ENCODE peak calls at places on chromosomes 5 and 9, in nine cellular contexts. One of them, this sample, is unnamed.

GRCh38 chr5:34959323-34959722 is 30.0 kb downstream of the DNAJC21 start:
- DNase-seq in stomach: no peak
- DNase-seq in HFF-Myc: peak; percentile 35
- DNase-seq in A549: no peak
- DNase-seq in foreskin fibroblast: peak; percentile 29
- DNase-seq in cardiac muscle cell: no peak
- DNase-seq in small intestine: no peak
- DNase-seq in CD8-positive, alpha-beta T cell: no peak
- DNase-seq in choroid plexus epithelial cell: peak; percentile 93
- DNase-seq in this sample: no peak

GRCh38 chr9:16012621-16013020 is 459.8 kb downstream of the CCDC171 start:
- DNase-seq in stomach: no peak
- DNase-seq in CD8-positive, alpha-beta T cell: no peak
- DNase-seq in choroid plexus epithelial cell: peak; percentile 40
- DNase-seq in foreskin fibroblast: peak; percentile 40
- DNase-seq in small intestine: no peak
- DNase-seq in cardiac muscle cell: no peak
- DNase-seq in A549: peak; percentile 47
- DNase-seq in HFF-Myc: no peak
- DNase-seq in this sample: no peak

GRCh38 chr5:151820903-151821302 is 49.1 kb downstream of the G3BP1 start:
- DNase-seq in CD8-positive, alpha-beta T cell: no peak
- DNase-seq in stomach: no peak
- DNase-seq in A549: no peak
- DNase-seq in small intestine: peak; percentile 20
- DNase-seq in choroid plexus epithelial cell: no peak
- DNase-seq in cardiac muscle cell: peak; percentile 50
- DNase-seq in foreskin fibroblast: no peak
- DNase-seq in HFF-Myc: no peak
- DNase-seq in this sample: no peak

GRCh38 chr5:62582198-62582597 is 3.6 kb downstream of the LRRC70 start:
- DNase-seq in cardiac muscle cell: no peak
- DNase-seq in stomach: no peak
- DNase-seq in foreskin fibroblast: no peak
- DNase-seq in A549: no peak
- DNase-seq in HFF-Myc: no peak
- DNase-seq in CD8-positive, alpha-beta T cell: no peak
- DNase-seq in choroid plexus epithelial cell: no peak
- DNase-seq in small intestine: no peak
- DNase-seq in this sample: no peak

GRCh38 chr5:74595143-74595915 is 45.2 kb downstream of the ENC1 start:
- DNase-seq in stomach: no peak
- DNase-seq in choroid plexus epithelial cell: peak; percentile 97
- DNase-seq in HFF-Myc: peak; percentile 22
- DNase-seq in A549: peak; percentile 49
- DNase-seq in foreskin fibroblast: peak; percentile 20
- DNase-seq in small intestine: peak; percentile 76
- DNase-seq in cardiac muscle cell: peak; percentile 79
- DNase-seq in CD8-positive, alpha-beta T cell: no peak
- DNase-seq in this sample: peak; percentile 89

GRCh38 chr5:13739462-13739861 is 205.0 kb downstream of the DNAH5 start:
- DNase-seq in HFF-Myc: no peak
- DNase-seq in foreskin fibroblast: no peak
- DNase-seq in choroid plexus epithelial cell: no peak
- DNase-seq in A549: no peak
- DNase-seq in cardiac muscle cell: no peak
- DNase-seq in small intestine: no peak
- DNase-seq in stomach: no peak
- DNase-seq in CD8-positive, alpha-beta T cell: no peak
- DNase-seq in this sample: no peak

GRCh38 chr5:117102591-117102990 is 528.0 kb upstream of the SEMA6A start:
- DNase-seq in stomach: no peak
- DNase-seq in foreskin fibroblast: no peak
- DNase-seq in choroid plexus epithelial cell: no peak
- DNase-seq in small intestine: no peak
- DNase-seq in cardiac muscle cell: no peak
- DNase-seq in A549: no peak
- DNase-seq in CD8-positive, alpha-beta T cell: no peak
- DNase-seq in HFF-Myc: no peak
- DNase-seq in this sample: no peak

GRCh38 chr9:134562146-134562753 is 79.4 kb upstream of the COL5A1 start:
- DNase-seq in CD8-positive, alpha-beta T cell: no peak
- DNase-seq in HFF-Myc: no peak
- DNase-seq in choroid plexus epithelial cell: no peak
- DNase-seq in A549: no peak
- DNase-seq in stomach: no peak
- DNase-seq in foreskin fibroblast: no peak
- DNase-seq in small intestine: no peak
- DNase-seq in cardiac muscle cell: no peak
- DNase-seq in this sample: no peak

GRCh38 chr5:61228691-61229280 is 66.5 kb upstream of the SMIM15 start:
- DNase-seq in HFF-Myc: no peak
- DNase-seq in small intestine: no peak
- DNase-seq in stomach: no peak
- DNase-seq in choroid plexus epithelial cell: peak; percentile 61
- DNase-seq in foreskin fibroblast: peak; percentile 8
- DNase-seq in cardiac muscle cell: no peak
- DNase-seq in CD8-positive, alpha-beta T cell: no peak
- DNase-seq in A549: no peak
- DNase-seq in this sample: no peak

GRCh38 chr9:89047667-89048066 is 56.4 kb downstream of the S1PR3 start:
- DNase-seq in choroid plexus epithelial cell: no peak
- DNase-seq in stomach: no peak
- DNase-seq in HFF-Myc: no peak
- DNase-seq in A549: no peak
- DNase-seq in foreskin fibroblast: no peak
- DNase-seq in small intestine: no peak
- DNase-seq in CD8-positive, alpha-beta T cell: no peak
- DNase-seq in cardiac muscle cell: no peak
- DNase-seq in this sample: no peak

GRCh38 chr5:145495741-145496140 is 339.4 kb downstream of the PRELID2 start:
- DNase-seq in choroid plexus epithelial cell: peak; percentile 94
- DNase-seq in cardiac muscle cell: no peak
- DNase-seq in HFF-Myc: peak; percentile 37
- DNase-seq in small intestine: peak; percentile 72
- DNase-seq in A549: peak; percentile 41
- DNase-seq in CD8-positive, alpha-beta T cell: no peak
- DNase-seq in stomach: peak; percentile 53
- DNase-seq in foreskin fibroblast: peak; percentile 74
- DNase-seq in this sample: no peak

GRCh38 chr5:142499591-142500384 is 175.0 kb upstream of the SPRY4 start:
- DNase-seq in CD8-positive, alpha-beta T cell: no peak
- DNase-seq in HFF-Myc: no peak
- DNase-seq in A549: no peak
- DNase-seq in small intestine: peak; percentile 47
- DNase-seq in foreskin fibroblast: no peak
- DNase-seq in cardiac muscle cell: no peak
- DNase-seq in choroid plexus epithelial cell: no peak
- DNase-seq in stomach: no peak
- DNase-seq in this sample: no peak

GRCh38 chr5:9380108-9380507 is 165.8 kb downstream of the SEMA5A start:
- DNase-seq in choroid plexus epithelial cell: peak; percentile 20
- DNase-seq in stomach: no peak
- DNase-seq in A549: no peak
- DNase-seq in cardiac muscle cell: no peak
- DNase-seq in HFF-Myc: no peak
- DNase-seq in CD8-positive, alpha-beta T cell: no peak
- DNase-seq in foreskin fibroblast: no peak
- DNase-seq in small intestine: no peak
- DNase-seq in this sample: peak; percentile 53

GRCh38 chr9:86452194-86452828 is 98.1 kb upstream of the TUT7 start:
- DNase-seq in small intestine: peak; percentile 19
- DNase-seq in CD8-positive, alpha-beta T cell: no peak
- DNase-seq in cardiac muscle cell: no peak
- DNase-seq in choroid plexus epithelial cell: peak; percentile 31
- DNase-seq in foreskin fibroblast: peak; percentile 16
- DNase-seq in A549: no peak
- DNase-seq in stomach: no peak
- DNase-seq in HFF-Myc: no peak
- DNase-seq in this sample: no peak

GRCh38 chr5:84017704-84018240 is 297.1 kb upstream of the HAPLN1 start:
- DNase-seq in HFF-Myc: no peak
- DNase-seq in CD8-positive, alpha-beta T cell: no peak
- DNase-seq in cardiac muscle cell: no peak
- DNase-seq in small intestine: no peak
- DNase-seq in foreskin fibroblast: peak; percentile 7
- DNase-seq in A549: no peak
- DNase-seq in stomach: no peak
- DNase-seq in choroid plexus epithelial cell: peak; percentile 53
- DNase-seq in this sample: no peak

GRCh38 chr9:85534340-85534739 is 207.4 kb downstream of the AGTPBP1 start:
- DNase-seq in stomach: no peak
- DNase-seq in choroid plexus epithelial cell: no peak
- DNase-seq in A549: no peak
- DNase-seq in cardiac muscle cell: no peak
- DNase-seq in HFF-Myc: no peak
- DNase-seq in foreskin fibroblast: no peak
- DNase-seq in CD8-positive, alpha-beta T cell: no peak
- DNase-seq in small intestine: no peak
- DNase-seq in this sample: no peak

DNA sequence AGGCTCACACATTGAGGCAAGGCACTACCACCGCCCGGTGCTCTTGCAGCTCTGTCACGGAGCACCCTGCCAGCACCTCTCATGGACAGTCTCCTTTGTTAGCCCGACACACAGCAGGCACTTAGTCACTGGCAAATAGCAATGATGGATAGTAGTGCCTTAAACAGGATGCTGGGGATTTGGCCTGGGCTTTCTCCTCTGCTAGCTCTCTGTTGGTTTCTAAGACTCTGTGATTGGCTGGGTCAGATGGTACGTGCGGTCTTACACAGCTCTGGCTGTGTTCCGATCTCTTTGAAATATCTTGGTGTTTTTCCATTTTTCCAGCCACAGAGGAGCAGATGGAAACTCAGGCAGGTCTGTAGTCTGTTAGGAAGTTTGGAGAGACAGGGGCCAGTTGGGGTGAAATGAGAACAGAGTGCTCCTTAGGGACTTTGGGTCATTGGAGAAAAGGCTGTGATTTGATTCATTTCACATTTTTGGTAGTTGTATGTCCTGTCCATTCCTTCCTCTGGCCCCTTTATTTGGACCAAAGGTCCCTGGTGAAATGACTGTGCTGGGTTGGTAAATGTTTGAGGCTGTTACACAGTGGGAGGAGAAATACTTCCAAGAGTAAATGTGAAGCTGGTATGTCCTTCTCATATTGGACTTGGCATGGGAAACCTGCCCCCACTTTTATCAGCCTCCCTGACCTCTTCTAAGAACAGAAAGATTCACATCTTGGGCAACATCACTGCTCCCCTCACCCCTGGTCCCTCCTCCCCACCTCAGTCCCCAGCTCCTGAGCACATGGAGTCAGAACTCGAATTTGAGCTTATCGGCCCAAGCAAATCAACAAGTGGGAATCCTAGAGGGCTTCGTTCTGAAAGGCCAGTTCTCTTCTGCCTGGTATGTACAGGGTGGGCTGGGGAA is 3.4 kb downstream of the SMIM3 start:
- DNase-seq in small intestine: no peak
- DNase-seq in CD8-positive, alpha-beta T cell: no peak
- DNase-seq in choroid plexus epithelial cell: peak; percentile 89
- DNase-seq in A549: no peak
- DNase-seq in cardiac muscle cell: no peak
- DNase-seq in foreskin fibroblast: peak; percentile 94
- DNase-seq in stomach: peak; percentile 29
- DNase-seq in HFF-Myc: peak; percentile 94
- DNase-seq in this sample: no peak
- H3K4me3 ChIP-seq in small intestine: no peak overlapping the region
- H3K4me3 ChIP-seq in CD8-positive, alpha-beta T cell: no peak overlapping the region
- H3K4me3 ChIP-seq in choroid plexus epithelial cell: peak overlapping the region; percentile 89
- H3K4me3 ChIP-seq in A549: no peak overlapping the region
- H3K4me3 ChIP-seq in cardiac muscle cell: no peak overlapping the region
- H3K4me3 ChIP-seq in foreskin fibroblast: peak overlapping the region; percentile 88
- H3K4me3 ChIP-seq in stomach: peak overlapping the region; percentile 79
- H3K4me3 ChIP-seq in HFF-Myc: peak overlapping the region; percentile 87
- H3K4me3 ChIP-seq in this sample: no peak overlapping the region

DNA sequence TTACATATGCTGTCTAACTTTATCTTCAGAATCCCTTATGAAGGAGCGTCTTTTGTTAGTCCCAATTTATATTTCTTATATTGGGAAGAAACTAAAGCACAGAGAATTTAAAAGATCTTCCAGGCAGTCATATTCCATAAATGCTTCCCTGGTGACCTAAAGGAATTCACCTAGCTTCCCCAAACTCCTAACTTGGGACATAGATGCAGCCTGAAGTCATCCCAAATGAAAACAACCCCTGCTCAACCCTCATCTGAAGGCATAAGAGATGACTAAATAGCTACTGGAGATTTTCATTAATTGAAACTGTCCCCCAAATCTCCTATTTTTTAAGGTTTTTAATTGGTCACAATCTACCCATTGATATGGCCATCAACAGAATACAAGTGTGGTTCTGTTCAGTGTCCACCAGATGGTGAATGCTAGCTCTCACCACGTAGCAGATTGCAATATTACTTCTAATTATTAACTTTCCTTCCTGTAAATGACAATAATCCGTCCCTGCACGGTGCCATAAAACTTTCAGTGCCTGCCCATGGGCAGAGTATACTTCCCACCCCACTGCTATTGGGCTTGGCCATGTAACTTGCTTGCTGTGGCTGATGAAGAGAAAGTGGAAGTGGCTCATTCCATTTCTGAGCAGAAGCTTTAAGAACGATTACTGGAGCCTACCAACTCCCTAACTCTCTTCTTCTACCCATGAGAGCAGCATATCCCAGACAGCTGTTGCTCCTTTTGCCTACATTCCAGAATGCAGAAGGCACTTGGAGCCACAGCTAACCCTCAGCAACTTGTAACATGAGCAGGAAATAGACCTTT is 18.7 kb downstream of the PRUNE2 start:
- DNase-seq in CD8-positive, alpha-beta T cell: no peak
- DNase-seq in stomach: no peak
- DNase-seq in choroid plexus epithelial cell: no peak
- DNase-seq in foreskin fibroblast: no peak
- DNase-seq in small intestine: peak; percentile 95
- DNase-seq in cardiac muscle cell: no peak
- DNase-seq in A549: no peak
- DNase-seq in HFF-Myc: no peak
- DNase-seq in this sample: no peak
- H3K4me3 ChIP-seq in CD8-positive, alpha-beta T cell: no peak overlapping the region
- H3K4me3 ChIP-seq in stomach: no peak overlapping the region
- H3K4me3 ChIP-seq in choroid plexus epithelial cell: no peak overlapping the region
- H3K4me3 ChIP-seq in foreskin fibroblast: no peak overlapping the region
- H3K4me3 ChIP-seq in small intestine: no peak overlapping the region
- H3K4me3 ChIP-seq in cardiac muscle cell: no peak overlapping the region
- H3K4me3 ChIP-seq in A549: no peak overlapping the region
- H3K4me3 ChIP-seq in HFF-Myc: no peak overlapping the region
- H3K4me3 ChIP-seq in this sample: no peak overlapping the region

GRCh38 chr5:96734871-96735325 is 72.7 kb downstream of the CAST start:
- DNase-seq in stomach: no peak
- DNase-seq in foreskin fibroblast: peak; percentile 53
- DNase-seq in HFF-Myc: no peak
- DNase-seq in cardiac muscle cell: no peak
- DNase-seq in small intestine: no peak
- DNase-seq in choroid plexus epithelial cell: no peak
- DNase-seq in CD8-positive, alpha-beta T cell: no peak
- DNase-seq in A549: no peak
- DNase-seq in this sample: no peak
- H3K4me3 ChIP-seq in stomach: no peak overlapping the region
- H3K4me3 ChIP-seq in foreskin fibroblast: no peak overlapping the region
- H3K4me3 ChIP-seq in HFF-Myc: no peak overlapping the region
- H3K4me3 ChIP-seq in cardiac muscle cell: no peak overlapping the region
- H3K4me3 ChIP-seq in small intestine: no peak overlapping the region
- H3K4me3 ChIP-seq in choroid plexus epithelial cell: no peak overlapping the region
- H3K4me3 ChIP-seq in CD8-positive, alpha-beta T cell: no peak overlapping the region
- H3K4me3 ChIP-seq in A549: no peak overlapping the region
- H3K4me3 ChIP-seq in this sample: no peak overlapping the region

GRCh38 chr9:37324691-37325490 is 97.6 kb upstream of the GRHPR start:
- DNase-seq in choroid plexus epithelial cell: peak; percentile 9
- DNase-seq in small intestine: no peak
- DNase-seq in foreskin fibroblast: no peak
- DNase-seq in HFF-Myc: no peak
- DNase-seq in CD8-positive, alpha-beta T cell: no peak
- DNase-seq in A549: no peak
- DNase-seq in cardiac muscle cell: peak; percentile 48
- DNase-seq in stomach: no peak
- DNase-seq in this sample: no peak
- H3K4me3 ChIP-seq in choroid plexus epithelial cell: no peak overlapping the region
- H3K4me3 ChIP-seq in small intestine: no peak overlapping the region
- H3K4me3 ChIP-seq in foreskin fibroblast: no peak overlapping the region
- H3K4me3 ChIP-seq in HFF-Myc: no peak overlapping the region
- H3K4me3 ChIP-seq in CD8-positive, alpha-beta T cell: no peak overlapping the region
- H3K4me3 ChIP-seq in A549: no peak overlapping the region
- H3K4me3 ChIP-seq in cardiac muscle cell: no peak overlapping the region
- H3K4me3 ChIP-seq in stomach: no peak overlapping the region
- H3K4me3 ChIP-seq in this sample: no peak overlapping the region

This sample was measured in Caco-2.